ENCODE peak calls at places on chromosome 11, in four cellular contexts. W, P, H and A are unnamed samples.

GRCh38 chr11:12800032-12800671 is 125.9 kb downstream of the TEAD1 start:
- DNase-seq in P (no peak), H (peak), W (no peak), A (no peak)

GRCh38 chr11:45142241-45142885 is 4.1 kb upstream of the PRDM11 start:
- DNase-seq in P (no peak), H (peak), W (no peak), A (no peak)

GRCh38 chr11:70091651-70092050 is 13.5 kb downstream of the ANO1 start:
- DNase-seq in H (no peak), W (no peak), P (no peak), A (no peak)

GRCh38 chr11:94493146-94493442 is 550 bp downstream of the MRE11 start:
- DNase-seq in H (no peak), W (no peak), P (no peak), A (no peak)

GRCh38 chr11:9150944-9151343 is 59.5 kb upstream of the SCUBE2 start:
- DNase-seq in W (no peak), H (no peak), P (no peak), A (no peak)

GRCh38 chr11:49221112-49221511 is 12.7 kb upstream of the FOLH1 start:
- DNase-seq in W (no peak), P (no peak), H (no peak), A (no peak)

GRCh38 chr11:26088391-26088790 is 243.5 kb upstream of the ANO3 start:
- DNase-seq in H (no peak), W (no peak), P (no peak), A (no peak)

GRCh38 chr11:125514336-125515101 is 18.5 kb upstream of the FEZ1 start:
- DNase-seq in P (no peak), W (peak), H (no peak), A (peak)

GRCh38 chr11:128135451-128135850 is 451.9 kb downstream of the ETS1 start:
- DNase-seq in H (no peak), W (no peak), P (no peak), A (no peak)

GRCh38 chr11:134369656-134370525 is 38.1 kb downstream of the GLB1L2 start:
- DNase-seq in H (no peak), P (no peak), W (no peak), A (no peak)

GRCh38 chr11:125356736-125357292 is 139.3 kb downstream of the FEZ1 start:
- DNase-seq in P (no peak), W (no peak), H (no peak), A (no peak)

GRCh38 chr11:77379253-77379652 is 77.8 kb upstream of the GDPD4 start:
- DNase-seq in W (no peak), H (no peak), P (no peak), A (no peak)

GRCh38 chr11:43632171-43632570 is 48.4 kb upstream of the HSD17B12 start:
- DNase-seq in H (no peak), P (no peak), W (no peak), A (no peak)